ENCODE peak calls at places on chromosomes 5 and 9, in five cellular contexts. K, R, B, N and J are unnamed samples.

GRCh38 chr5:101838329-101838964 is 457.6 kb downstream of the SLCO4C1 start:
- DNase-seq in N (no peak), K (no peak), R (no peak), B (no peak), J (no peak)

GRCh38 chr5:173327948-173328895 is at the start of gene STC2:
- DNase-seq in K (no peak), N (peak; percentile 95), B (peak; percentile 40), R (peak; percentile 98), J (peak; percentile 83)

GRCh38 chr9:84238652-84239051 is 101.9 kb downstream of the SLC28A3 start:
- DNase-seq in R (no peak), B (no peak), N (no peak), K (no peak), J (no peak)

GRCh38 chr9:88789785-88790184 is 201.5 kb upstream of the S1PR3 start:
- DNase-seq in N (no peak), B (no peak), R (no peak), K (no peak), J (no peak)

GRCh38 chr5:83553000-83553486 is 81.5 kb downstream of the VCAN start:
- DNase-seq in B (no peak), N (peak; percentile 25), K (peak; percentile 18), R (no peak), J (peak; percentile 85)

GRCh38 chr5:158264264-158264663 is 405.3 kb upstream of the CLINT1 start:
- DNase-seq in N (no peak), K (no peak), R (no peak), B (no peak), J (no peak)

GRCh38 chr9:130295945-130296782 is 30.6 kb downstream of the HMCN2 start:
- DNase-seq in B (no peak), R (no peak), N (no peak), K (no peak), J (no peak)

GRCh38 chr9:129235931-129236331 is 57.9 kb upstream of the IER5L start:
- DNase-seq in N (no peak), K (no peak), R (no peak), B (no peak), J (no peak)

GRCh38 chr5:150481972-150482406 is 25.9 kb upstream of the NDST1 start:
- DNase-seq in R (no peak), B (no peak), N (no peak), K (no peak), J (no peak)

GRCh38 chr9:93060746-93061259 is 2.3 kb downstream of the SUSD3 start:
- DNase-seq in R (no peak), B (no peak), K (no peak), N (no peak), J (no peak)

GRCh38 chr9:81772144-81772543 is 82.8 kb upstream of the TLE1 start:
- DNase-seq in K (no peak), B (no peak), N (no peak), R (no peak), J (no peak)

GRCh38 chr5:73306078-73306719 is 133.2 kb downstream of the TMEM174 start:
- DNase-seq in B (no peak), K (no peak), N (no peak), R (no peak), J (no peak)

GRCh38 chr9:16039988-16040761 is 487.3 kb downstream of the CCDC171 start:
- DNase-seq in N (no peak), B (no peak), K (no peak), R (peak; percentile 48), J (no peak)

GRCh38 chr9:130172858-130173461 is 756 bp downstream of the NCS1 start:
- DNase-seq in N (no peak), R (no peak), K (no peak), B (no peak), J (no peak)

GRCh38 chr9:98324801-98325200 is 69.4 kb upstream of the TBC1D2 start:
- DNase-seq in R (no peak), N (no peak), B (no peak), K (no peak), J (no peak)

GRCh38 chr9:128705051-128705965 is 3.0 kb downstream of the PKN3 start:
- DNase-seq in K (no peak), B (no peak), N (no peak), R (peak; percentile 26), J (no peak)

GRCh38 chr5:3924990-3925389 is 329.4 kb downstream of the IRX1 start:
- DNase-seq in K (no peak), R (no peak), B (no peak), N (no peak), J (no peak)

GRCh38 chr9:20304001-20304400 is 318.3 kb downstream of the MLLT3 start:
- DNase-seq in K (no peak), B (no peak), N (no peak), R (no peak), J (no peak)

GRCh38 chr9:38311382-38312270 is 80.9 kb upstream of the ALDH1B1 start:
- DNase-seq in B (no peak), R (peak; percentile 63), N (no peak), K (no peak), J (no peak)

GRCh38 chr5:167652690-167653089 is 638.8 kb upstream of the WWC1 start:
- DNase-seq in K (no peak), N (no peak), B (no peak), R (no peak), J (no peak)

GRCh38 chr9:94096819-94097577 is 12.7 kb downstream of the PTPDC1 start:
- DNase-seq in K (no peak), B (no peak), N (no peak), R (no peak), J (no peak)

GRCh38 chr5:127697894-127698600 is 5.1 kb upstream of the CCDC192 start:
- DNase-seq in N (peak; percentile 18), B (no peak), K (no peak), R (no peak), J (no peak)

GRCh38 chr9:105329729-105330082 is 85.3 kb downstream of the SLC44A1 start:
- DNase-seq in B (no peak), R (no peak), N (no peak), K (no peak), J (no peak)

GRCh38 chr5:141513021-141513626 is 24.2 kb downstream of the PCDHGC5 start:
- DNase-seq in K (no peak), R (no peak), N (peak; percentile 45), B (peak; percentile 27), J (no peak)

GRCh38 chr5:34005211-34005610 is 2.6 kb downstream of the AMACR start:
- DNase-seq in R (no peak), K (no peak), B (no peak), N (no peak), J (no peak)

GRCh38 chr9:113309204-113309813 is 6.1 kb upstream of the RNF183 start:
- DNase-seq in K (no peak), N (peak; percentile 59), B (peak; percentile 19), R (no peak), J (no peak)

GRCh38 chr5:80941496-80941895 is 18.7 kb upstream of the RASGRF2 start:
- DNase-seq in N (no peak), K (no peak), R (no peak), B (no peak), J (no peak)

GRCh38 chr9:109403766-109404320 is 83.0 kb upstream of the EPB41L4B start:
- DNase-seq in N (no peak), B (no peak), K (no peak), R (no peak), J (no peak)

GRCh38 chr9:16154570-16155078 is 601.8 kb downstream of the CCDC171 start:
- DNase-seq in R (peak; percentile 85), N (peak; percentile 43), K (no peak), B (no peak), J (no peak)

GRCh38 chr9:14887149-14887548 is 23.1 kb downstream of the FREM1 start:
- DNase-seq in K (no peak), R (no peak), N (no peak), B (no peak), J (no peak)

GRCh38 chr5:164048527-164048926 is 543.1 kb downstream of the MAT2B start:
- DNase-seq in B (no peak), N (no peak), R (no peak), K (no peak), J (no peak)

GRCh38 chr5:9977070-9977469 is 272.6 kb downstream of the ATPSCKMT start:
- DNase-seq in N (no peak), B (no peak), K (no peak), R (no peak), J (no peak)

GRCh38 chr5:157520911-157521703 is 54.5 kb downstream of the ADAM19 start:
- DNase-seq in N (no peak), B (no peak), K (no peak), R (no peak), J (peak; percentile 80)

GRCh38 chr5:180607861-180608571 is 16.7 kb upstream of the SCGB3A1 start:
- DNase-seq in B (no peak), N (peak; percentile 74), K (no peak), R (no peak), J (no peak)

DNA sequence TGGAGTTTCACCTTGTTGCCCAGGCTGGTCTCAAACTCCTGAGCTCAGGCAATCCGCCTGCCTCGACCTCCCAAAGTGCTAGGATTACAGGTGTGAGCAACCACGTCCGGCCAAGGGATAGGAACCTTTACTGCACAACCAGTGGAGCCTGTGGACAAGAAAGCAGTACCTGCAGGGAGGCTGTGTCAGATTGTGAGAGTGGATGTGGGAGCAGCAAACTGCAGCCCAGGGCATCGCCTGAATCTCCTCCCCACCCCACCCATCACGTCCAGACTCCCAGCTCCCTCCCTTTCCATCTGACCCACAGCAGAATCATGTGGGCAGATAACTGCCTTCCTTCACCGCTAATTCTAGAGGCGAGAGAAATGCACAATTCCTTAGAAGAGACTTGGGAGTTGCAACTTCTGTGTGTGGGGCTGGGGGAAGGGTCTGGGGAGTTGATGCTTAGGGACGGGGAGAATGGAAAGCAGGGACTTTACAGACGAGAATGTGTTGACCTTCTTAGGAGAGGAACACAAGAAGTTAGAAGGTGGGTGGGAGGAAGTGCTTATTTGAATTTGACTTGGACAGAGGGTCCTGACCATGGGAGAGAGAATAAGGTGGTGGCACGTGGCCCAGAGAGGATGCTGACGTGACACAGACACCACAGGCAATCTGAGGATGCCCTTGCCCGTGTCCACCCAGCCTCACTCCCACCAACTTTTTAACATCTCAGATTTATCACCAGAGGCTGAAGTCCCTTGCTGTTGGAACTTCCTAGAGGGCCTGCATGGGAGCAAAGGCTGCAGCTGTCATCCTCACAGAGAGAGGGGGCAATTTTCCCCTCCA is 4.5 kb upstream of the LCP2 start:
- DNase-seq in B (no peak), N (no peak), R (no peak), K (no peak), J (no peak)
- H3K4me1 ChIP-seq in B (peaks cover 34% of the 10 kb centered on the region), N (peaks cover 6% of the 10 kb centered on the region), R (no peaks in the 10 kb centered on the region), K (peaks cover 6% of the 10 kb centered on the region), J (peaks cover 29% of the 10 kb centered on the region)

DNA sequence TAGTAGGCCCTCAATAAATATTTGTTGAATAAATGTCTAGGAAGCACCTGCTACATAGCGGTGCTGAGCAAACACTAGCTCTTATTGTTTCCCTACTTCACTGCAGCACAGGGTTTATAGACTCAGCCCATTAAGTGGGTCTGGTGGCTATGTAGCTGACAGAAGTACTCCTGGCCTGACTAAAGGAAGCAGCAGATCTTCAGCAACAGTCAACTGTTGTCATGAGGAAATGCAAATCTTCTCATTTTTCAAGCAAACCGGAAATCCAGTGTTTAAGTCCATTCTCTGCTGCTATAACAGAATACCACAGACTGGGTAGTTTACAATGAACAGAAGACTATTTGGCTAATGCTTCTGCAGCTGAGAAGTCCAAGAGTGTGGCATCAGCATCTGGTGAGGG is 2.8 kb upstream of the TEX10 start:
- DNase-seq in B (no peak), N (no peak), K (no peak), R (no peak), J (no peak)
- TF ChIP-seq CTCF in B (no peak), N (no peak), K (no peak), R (no peak), J (no peak)

GRCh38 chr5:139638736-139639618 is 9.2 kb upstream of the CXXC5 start:
- DNase-seq in N (no peak), K (no peak), B (no peak), R (no peak), J (peak; percentile 55)
- H3K4me1 ChIP-seq in N (peaks cover 76% of the 10 kb centered on the region), K (peaks cover 10% of the 10 kb centered on the region), B (peaks cover 86% of the 10 kb centered on the region), R (peaks cover 30% of the 10 kb centered on the region), J (peaks cover 59% of the 10 kb centered on the region)

GRCh38 chr9:8457050-8457449 is 657.5 kb upstream of the DMAC1 start:
- DNase-seq in N (no peak), R (no peak), B (no peak), K (no peak), J (no peak)
- TF ChIP-seq CTCF in N (no peak), R (no peak), B (no peak), K (no peak), J (no peak)